ENCODE peak calls at places on chromosomes 12 and 14, in nine cellular contexts. O is KG1; W is fibroblast of gingiva; E is foreskin fibroblast; H is stimulated activated naive CD8-positive, alpha-beta T cell treated with anti-CD3 and anti-CD28 coated beads, Interleukin-15, Interleukin-2, amounts not matched to agents 100 U/mL and 50 U/mL, for 24 hours; F is adrenal gland; K is ELR; T is activated naive CD4-positive, alpha-beta T cell; S is Right ventricle myocardium inferior. V is an unnamed sample.

GRCh38 chr12:53063708-53064612 is 14.1 kb downstream of the TNS2 start:
- DNase-seq in O (no peak), W (peak), E (peak), H (no peak), F (peak), K (peak), T (no peak), S (no peak), V (no peak)

GRCh38 chr14:67359319-67359774 is 257 bp downstream of the ATP6V1D start:
- DNase-seq in O (no peak), W (peak), E (peak), H (no peak), F (no peak), K (peak), T (no peak), S (peak), V (no peak)

GRCh38 chr14:36001936-36002335 is 174.6 kb downstream of the PTCSC3 start:
- DNase-seq in O (no peak), W (no peak), E (no peak), H (no peak), F (no peak), K (no peak), T (no peak), S (no peak), V (no peak)

GRCh38 chr14:25396128-25396527 is 346.2 kb upstream of the STXBP6 start:
- DNase-seq in O (no peak), W (no peak), E (no peak), H (no peak), F (no peak), K (no peak), T (no peak), S (no peak), V (no peak)

GRCh38 chr12:29782821-29783772 is 645 bp downstream of the TMTC1 start:
- DNase-seq in O (no peak), W (peak), E (peak), H (peak), F (peak), K (no peak), T (no peak), S (peak), V (no peak)

GRCh38 chr14:77376380-77376770 is 519 bp downstream of the TMED8 start:
- DNase-seq in O (no peak), W (peak), E (peak), H (peak), F (peak), K (peak), T (peak), S (peak), V (no peak)

GRCh38 chr12:52263761-52264434 is 10.5 kb upstream of the KRT86 start:
- DNase-seq in O (no peak), W (no peak), E (no peak), H (no peak), F (no peak), K (no peak), T (no peak), S (no peak), V (no peak)

GRCh38 chr12:118337194-118337838 is 35.4 kb downstream of the TAOK3 start:
- DNase-seq in O (no peak), W (peak), E (peak), H (no peak), F (no peak), K (peak), T (no peak), S (no peak), V (no peak)

GRCh38 chr12:12376636-12377448 is 20.0 kb downstream of the BORCS5 start:
- DNase-seq in O (no peak), W (peak), E (peak), H (no peak), F (no peak), K (peak), T (no peak), S (peak), V (peak)

GRCh38 chr12:28955921-28956320 is 193.2 kb upstream of the FAR2 start:
- DNase-seq in O (no peak), W (peak), E (no peak), H (no peak), F (no peak), K (no peak), T (no peak), S (no peak), V (no peak)

GRCh38 chr14:51205486-51205885 is 34.6 kb upstream of the TMX1 start:
- DNase-seq in O (no peak), W (no peak), E (no peak), H (no peak), F (no peak), K (no peak), T (no peak), S (no peak), V (no peak)

GRCh38 chr12:112350593-112351592 is 31.3 kb downstream of the HECTD4 start:
- DNase-seq in O (no peak), W (peak), E (peak), H (no peak), F (no peak), K (no peak), T (no peak), S (no peak), V (no peak)

GRCh38 chr14:33842299-33842698 is 108.6 kb downstream of the EGLN3 start:
- DNase-seq in O (no peak), W (no peak), E (no peak), H (peak), F (no peak), K (no peak), T (no peak), S (no peak), V (no peak)

V was measured in CD8-positive, alpha-beta memory T cell.